ENCODE peak calls at places on chromosomes 3 and 15, in nine cellular contexts. D is uterus, R is OCI-LY7, W is cardiac fibroblast, J is endothelial cell, O is brain microvascular endothelial cell, A is GM12865, Z is HepG2, L is H1. C is an unnamed sample.

GRCh38 chr3:154921351-154921750 is 158.8 kb upstream of the MME start:
- DNase-seq in D (no peak), R (no peak), W (no peak), J (no peak), O (no peak), A (no peak), Z (no peak), L (no peak), C (no peak)

GRCh38 chr3:13528217-13528801 is 20.6 kb upstream of the FBLN2 start:
- DNase-seq in D (no peak), R (no peak), W (peak; percentile 64), J (peak; percentile 53), O (no peak), A (no peak), Z (peak; percentile 41), L (no peak), C (no peak)

GRCh38 chr3:36648241-36649034 is 115.9 kb downstream of the DCLK3 start:
- DNase-seq in D (no peak), R (no peak), W (peak; percentile 73), J (no peak), O (peak; percentile 91), A (peak; percentile 35), Z (no peak), L (no peak), C (no peak)

GRCh38 chr15:72116680-72117447 is 1.1 kb downstream of the MYO9A start:
- DNase-seq in D (peak; percentile 46), R (peak; percentile 20), W (peak; percentile 16), J (peak; percentile 16), O (peak; percentile 28), A (peak; percentile 16), Z (no peak), L (no peak), C (no peak)

GRCh38 chr3:88030200-88030599 is 28.6 kb downstream of the CGGBP1 start:
- DNase-seq in D (no peak), R (no peak), W (no peak), J (no peak), O (no peak), A (no peak), Z (no peak), L (no peak), C (no peak)

GRCh38 chr15:72472907-72473669 is 1.0 kb upstream of the ARIH1 start:
- DNase-seq in D (no peak), R (peak; percentile 29), W (peak; percentile 54), J (no peak), O (no peak), A (peak; percentile 4), Z (no peak), L (no peak), C (no peak)

GRCh38 chr3:41053220-41053619 is 146.1 kb upstream of the CTNNB1 start:
- DNase-seq in D (no peak), R (no peak), W (no peak), J (no peak), O (no peak), A (no peak), Z (no peak), L (no peak), C (no peak)

GRCh38 chr3:101936419-101937331 is 87.4 kb downstream of the NFKBIZ start:
- DNase-seq in D (no peak), R (peak; percentile 70), W (peak; percentile 83), J (no peak), O (peak; percentile 68), A (peak; percentile 91), Z (no peak), L (no peak), C (peak; percentile 76)

GRCh38 chr15:100105101-100105500 is 236.7 kb downstream of the ADAMTS17 start:
- DNase-seq in D (no peak), R (no peak), W (no peak), J (no peak), O (no peak), A (no peak), Z (no peak), L (no peak), C (no peak)

GRCh38 chr3:180391001-180391400 is 211.0 kb upstream of the TTC14 start:
- DNase-seq in D (no peak), R (no peak), W (no peak), J (no peak), O (no peak), A (no peak), Z (no peak), L (no peak), C (no peak)

GRCh38 chr3:56862352-56863062 is 60.8 kb upstream of the ARHGEF3 start:
- DNase-seq in D (no peak), R (no peak), W (peak; percentile 79), J (no peak), O (peak; percentile 55), A (peak; percentile 5), Z (peak; percentile 88), L (no peak), C (peak; percentile 36)

GRCh38 chr3:193333229-193333628 is 45.3 kb downstream of the ATP13A5 start:
- DNase-seq in D (no peak), R (no peak), W (no peak), J (no peak), O (no peak), A (no peak), Z (no peak), L (no peak), C (no peak)

GRCh38 chr3:107068980-107069379 is 308.3 kb upstream of the CCDC54 start:
- DNase-seq in D (no peak), R (no peak), W (peak; percentile 93), J (no peak), O (peak; percentile 73), A (no peak), Z (no peak), L (no peak), C (no peak)

GRCh38 chr15:99925661-99926461 is 192.6 kb upstream of the LYSMD4 start:
- DNase-seq in D (peak; percentile 66), R (no peak), W (peak; percentile 11), J (peak; percentile 25), O (no peak), A (peak; percentile 69), Z (no peak), L (peak; percentile 62), C (peak; percentile 62)

GRCh38 chr15:51576451-51576850 is 46.1 kb downstream of the DMXL2 start:
- DNase-seq in D (no peak), R (no peak), W (peak; percentile 19), J (no peak), O (no peak), A (no peak), Z (no peak), L (no peak), C (no peak)

GRCh38 chr15:68220489-68220888 is 9.0 kb downstream of the CLN6 start:
- DNase-seq in D (no peak), R (no peak), W (no peak), J (no peak), O (no peak), A (no peak), Z (no peak), L (no peak), C (no peak)

GRCh38 chr3:151265866-151266265 is 12.5 kb downstream of the P2RY14 start:
- DNase-seq in D (no peak), R (peak; percentile 91), W (no peak), J (no peak), O (no peak), A (peak; percentile 85), Z (no peak), L (no peak), C (peak; percentile 26)

GRCh38 chr15:88649753-88650551 is 11.1 kb downstream of the ISG20 start:
- DNase-seq in D (peak; percentile 13), R (no peak), W (no peak), J (no peak), O (no peak), A (no peak), Z (no peak), L (peak; percentile 50), C (no peak)
- TF ChIP-seq CTCF in D (no peak), R (no peak), W (no peak), J (no peak), O (no peak), A (no peak), Z (no peak), L (no peak), C (no peak)

GRCh38 chr3:14630404-14631100 is 21.0 kb upstream of the CCDC174 start:
- DNase-seq in D (no peak), R (no peak), W (no peak), J (no peak), O (no peak), A (no peak), Z (no peak), L (no peak), C (no peak)
- TF ChIP-seq CTCF in D (no peak), R (no peak), W (no peak), J (no peak), O (no peak), A (no peak), Z (peak; percentile 10), L (no peak), C (no peak)

GRCh38 chr3:158313344-158313927 is 203.5 kb downstream of the RSRC1 start:
- DNase-seq in D (no peak), R (peak; percentile 52), W (peak; percentile 51), J (no peak), O (peak; percentile 27), A (peak; percentile 53), Z (peak; percentile 31), L (no peak), C (peak; percentile 32)
- TF ChIP-seq CTCF in D (no peak), R (peak; percentile 94), W (no peak), J (peak; percentile 47), O (peak; percentile 52), A (peak; percentile 53), Z (peak; percentile 60), L (peak; percentile 32), C (peak; percentile 53)

DNA sequence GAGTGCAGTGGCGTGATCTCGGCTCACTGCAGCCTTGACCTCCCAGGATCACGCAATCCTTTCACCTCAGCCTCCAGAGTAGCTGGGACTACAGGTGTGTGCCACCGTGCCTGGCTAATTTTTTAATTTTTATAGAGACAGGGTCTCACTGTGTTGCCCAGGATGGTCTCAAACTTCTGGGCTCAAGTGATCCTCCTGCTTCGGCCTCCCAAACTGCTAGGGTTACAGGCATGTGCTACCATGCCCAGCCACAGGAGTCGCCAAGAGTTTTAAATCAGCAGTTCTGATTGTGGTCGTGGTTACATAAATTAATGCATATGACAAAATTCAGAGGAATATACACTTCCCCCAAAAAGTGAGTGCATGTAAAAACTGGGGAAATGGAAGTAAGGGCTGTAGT is 33.0 kb downstream of the MEGF11 start:
- DNase-seq in D (no peak), R (no peak), W (no peak), J (no peak), O (no peak), A (no peak), Z (no peak), L (no peak), C (no peak)
- TF ChIP-seq CTCF in D (no peak), R (peak; percentile 27), W (no peak), J (no peak), O (no peak), A (no peak), Z (no peak), L (no peak), C (no peak)